ENCODE peak calls at places on chromosomes 7 and 10, in six cellular contexts. E is ovary, M is kidney epithelial cell, K is thyroid gland, V is PC-3, J is fibroblast of mammary gland. I is an unnamed sample.

GRCh38 chr7:114026486-114027089 is 107.8 kb upstream of the PPP1R3A start:
- DNase-seq in E (no peak), V (peak), M (no peak), J (peak), K (no peak), I (peak)

GRCh38 chr7:4882169-4882741 is 1.3 kb downstream of the RADIL start:
- DNase-seq in J (peak), E (peak), V (peak), M (no peak), K (peak), I (peak)

GRCh38 chr10:69451209-69451783 is at the start of gene TSPAN15:
- DNase-seq in J (peak), M (no peak), K (peak), E (peak), V (peak), I (peak)

GRCh38 chr7:29839302-29839701 is 33.0 kb downstream of the WIPF3 start:
- DNase-seq in V (no peak), K (no peak), M (no peak), J (peak), E (peak), I (peak)

GRCh38 chr10:51574248-51575067 is 124.9 kb downstream of the CSTF2T start:
- DNase-seq in M (no peak), E (no peak), J (no peak), K (no peak), V (no peak), I (peak)

GRCh38 chr7:139457153-139457946 is 26.1 kb downstream of the KLRG2 start:
- DNase-seq in V (peak), E (no peak), K (no peak), M (no peak), J (peak), I (no peak)

GRCh38 chr7:20104696-20105095 is 112.5 kb downstream of the MACC1 start:
- DNase-seq in E (no peak), M (no peak), V (no peak), J (no peak), K (no peak), I (no peak)

GRCh38 chr10:96720422-96721206 is at the start of gene PIK3AP1:
- DNase-seq in K (peak), J (no peak), M (no peak), V (peak), E (peak), I (no peak)

GRCh38 chr10:52729259-52730104 is 43.1 kb downstream of the MBL2 start:
- DNase-seq in E (no peak), V (peak), M (no peak), J (peak), K (no peak), I (peak)

GRCh38 chr10:78231930-78232329 is 198.3 kb downstream of the RPS24 start:
- DNase-seq in J (peak), V (peak), K (no peak), E (no peak), M (no peak), I (peak)

GRCh38 chr10:58757352-58758071 is 244.8 kb downstream of the BICC1 start:
- DNase-seq in J (no peak), M (no peak), E (no peak), V (no peak), K (no peak), I (no peak)

GRCh38 chr10:63707254-63707910 is 186.2 kb downstream of the REEP3 start:
- DNase-seq in M (peak), K (peak), V (peak), E (no peak), J (peak), I (peak)

GRCh38 chr7:100942038-100942774 is 7.1 kb upstream of the MUC3A start:
- DNase-seq in J (no peak), V (peak), M (no peak), E (no peak), K (no peak), I (peak)

GRCh38 chr7:1269336-1269890 is 36.7 kb downstream of the UNCX start:
- DNase-seq in M (no peak), V (no peak), K (no peak), E (no peak), J (no peak), I (no peak)

GRCh38 chr7:67489881-67490280 is 493.2 kb downstream of the TYW1 start:
- DNase-seq in J (no peak), K (no peak), E (no peak), M (no peak), V (no peak), I (no peak)

GRCh38 chr7:154859747-154860620 is 142.9 kb downstream of the PAXIP1 start:
- DNase-seq in J (no peak), E (no peak), V (no peak), M (no peak), K (no peak), I (no peak)

GRCh38 chr7:121366852-121367431 is 29.2 kb downstream of the FAM3C start:
- DNase-seq in V (peak), K (peak), J (peak), E (no peak), M (no peak), I (peak)

GRCh38 chr10:103758294-103758681 is 97.1 kb downstream of the SH3PXD2A start:
- DNase-seq in E (no peak), M (no peak), K (no peak), J (peak), V (peak), I (peak)

GRCh38 chr10:97520978-97521761 is 22.4 kb downstream of the UBTD1 start:
- DNase-seq in E (no peak), M (no peak), K (peak), J (no peak), V (no peak), I (no peak)

GRCh38 chr7:11648980-11649379 is 183.0 kb downstream of the THSD7A start:
- DNase-seq in E (no peak), V (no peak), J (peak), M (no peak), K (no peak), I (peak)

GRCh38 chr10:4267084-4267774 is 482.2 kb upstream of the KLF6 start:
- DNase-seq in M (no peak), E (no peak), V (no peak), J (peak), K (no peak), I (peak)

GRCh38 chr7:28732037-28732869 is 225.9 kb downstream of the TRIL start:
- DNase-seq in M (no peak), K (no peak), V (peak), E (no peak), J (peak), I (peak)

GRCh38 chr7:80816806-80817205 is 102.0 kb downstream of the SEMA3C start:
- DNase-seq in V (no peak), K (no peak), E (no peak), M (no peak), J (no peak), I (no peak)

GRCh38 chr10:80471715-80472233 is 17.7 kb downstream of the TSPAN14 start:
- DNase-seq in K (no peak), M (no peak), V (no peak), J (no peak), E (no peak), I (no peak)

GRCh38 chr10:124671486-124672075 is 72.6 kb downstream of the FAM53B start:
- DNase-seq in V (peak), K (peak), E (no peak), M (no peak), J (peak), I (peak)

DNA sequence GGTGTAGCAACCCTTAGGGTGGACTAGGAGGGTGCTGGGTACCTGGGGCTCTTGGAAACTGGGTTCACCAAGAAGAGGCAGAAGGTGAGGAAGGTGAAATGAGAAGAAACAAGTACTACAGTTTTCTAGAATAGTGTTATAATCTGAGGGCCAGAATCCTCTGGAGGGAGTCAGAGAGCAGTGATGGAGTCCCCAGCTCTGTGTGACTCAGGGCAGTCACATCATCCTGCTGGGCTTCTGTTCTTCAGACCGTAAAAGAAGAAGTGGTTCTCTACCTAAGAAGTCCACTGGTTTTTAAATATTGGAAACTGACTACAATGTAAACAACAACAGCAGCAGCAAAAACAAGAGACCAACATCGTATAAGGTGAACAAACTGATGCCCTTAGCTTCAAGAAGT is 197.3 kb downstream of the PRPF18 start:
- DNase-seq in J (no peak), V (peak), E (no peak), K (peak), M (no peak), I (peak)
- TF ChIP-seq CTCF in J (no peak), V (peak), E (no peak), K (no peak), M (no peak), I (peak)

GRCh38 chr7:129769866-129770808 is 158.6 kb downstream of the NRF1 start:
- DNase-seq in M (no peak), K (no peak), V (no peak), E (no peak), J (no peak), I (no peak)

GRCh38 chr7:129771928-129772479 is 160.5 kb downstream of the NRF1 start:
- DNase-seq in J (no peak), M (no peak), E (no peak), V (no peak), K (no peak), I (no peak)

GRCh38 chr7:129772646-129773280 is 161.2 kb downstream of the NRF1 start:
- DNase-seq in V (no peak), K (no peak), E (no peak), M (no peak), J (no peak), I (no peak)

GRCh38 chr7:129773328-129773731 is 161.8 kb downstream of the NRF1 start:
- DNase-seq in M (no peak), E (no peak), K (peak), J (no peak), V (no peak), I (no peak)

GRCh38 chr7:129771201-129771927 is 159.8 kb downstream of the NRF1 start:
- DNase-seq in J (no peak), E (no peak), K (no peak), M (no peak), V (no peak), I (no peak)
- H3K4me3 ChIP-seq in J (no peak), E (no peak), K (no peak), M (no peak), V (no peak), I (no peak)

GRCh38 chr10:131310054-131310903 is 1.2 kb downstream of the TCERG1L start:
- DNase-seq in E (no peak), M (no peak), V (peak), K (peak), J (peak), I (peak)
- TF ChIP-seq CTCF in E (no peak), M (peak), V (peak), K (peak), J (peak), I (no peak)

DNA sequence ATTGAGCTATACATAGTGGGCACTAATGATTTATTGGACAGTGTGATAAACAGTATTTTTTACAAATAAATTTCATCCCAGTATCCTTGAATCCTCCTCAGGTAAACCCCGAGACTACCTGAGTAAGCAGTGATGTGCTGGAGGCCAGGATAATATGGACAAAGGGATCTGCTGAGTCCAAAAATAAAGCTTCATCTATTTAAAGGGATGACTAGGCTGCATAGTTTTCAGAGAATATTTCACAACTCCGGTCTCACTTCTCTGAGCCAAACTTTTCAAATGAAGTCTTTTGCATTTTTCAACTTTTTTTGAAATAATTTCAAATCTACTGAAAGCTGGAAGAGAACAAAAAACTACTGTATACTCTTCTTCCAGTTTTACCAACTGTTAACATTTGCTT is 2.5 kb downstream of the ACTR3B start:
- DNase-seq in E (no peak), V (peak), K (no peak), J (peak), M (no peak), I (peak)
- H3K4me3 ChIP-seq in E (no peak), V (peak), K (no peak), J (no peak), M (no peak), I (no peak)

GRCh38 chr7:130921391-130922180 is 187.6 kb upstream of the KLF14 start:
- DNase-seq in J (peak), V (no peak), E (peak), K (peak), M (peak), I (peak)
- TF ChIP-seq CTCF in J (no peak), V (no peak), E (no peak), K (no peak), M (no peak), I (no peak)

DNA sequence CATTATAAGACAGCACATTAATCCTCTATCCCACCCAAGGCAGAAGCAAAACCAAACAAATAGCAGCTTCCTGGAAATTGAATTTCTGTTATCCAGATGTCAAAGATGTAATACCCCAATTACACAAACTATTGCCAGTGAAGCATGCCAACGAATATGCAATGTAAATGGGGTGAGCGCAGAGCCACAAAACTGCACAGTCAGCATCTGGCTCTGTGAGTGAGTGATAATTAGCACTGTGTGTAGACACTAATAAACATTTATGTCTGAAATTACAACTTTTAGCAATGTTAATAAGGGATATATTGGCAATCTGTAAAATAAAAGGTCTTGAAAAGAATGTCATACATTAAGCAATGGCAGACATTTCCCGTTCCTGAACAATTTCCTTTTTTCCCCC is 3.1 kb downstream of the BEND7 start:
- DNase-seq in V (no peak), M (no peak), J (no peak), K (no peak), E (no peak), I (no peak)
- H3K4me3 ChIP-seq in V (no peak), M (no peak), J (no peak), K (no peak), E (no peak), I (no peak)